ENCODE peak calls at places on chromosomes 12 and 14, in five cellular contexts. Y is GM12891, K is K562, L is HepG2, B is GM12878. Q is an unnamed sample.

GRCh38 chr12:102300824-102301461 is 103.3 kb upstream of the PMCH start:
- DNase-seq in Y (no peak), K (peak), L (peak), B (peak), Q (no peak)

GRCh38 chr12:51953925-51954324 is 2.4 kb downstream of the ACVR1B start:
- DNase-seq in Y (no peak), K (peak), L (no peak), B (no peak), Q (no peak)

GRCh38 chr14:91113829-91114078 is at the start of gene DGLUCY:
- DNase-seq in Y (peak), K (peak), L (no peak), B (no peak), Q (peak)

GRCh38 chr14:76212242-76212641 is 60.5 kb downstream of the GPATCH2L start:
- DNase-seq in Y (no peak), K (no peak), L (no peak), B (no peak), Q (no peak)

GRCh38 chr12:92145481-92145730 is 240 bp downstream of the BTG1 start:
- DNase-seq in Y (no peak), K (no peak), L (no peak), B (no peak), Q (no peak)

GRCh38 chr12:14768823-14769405 is 34.4 kb downstream of the WBP11 start:
- DNase-seq in Y (no peak), K (no peak), L (no peak), B (peak), Q (peak)

GRCh38 chr14:22099942-22100763 is 426.5 kb upstream of the OR4E1 start:
- DNase-seq in Y (no peak), K (peak), L (peak), B (no peak), Q (no peak)

GRCh38 chr14:60956632-60957031 is 24.2 kb downstream of the TRMT5 start:
- DNase-seq in Y (no peak), K (no peak), L (no peak), B (no peak), Q (no peak)

GRCh38 chr14:32104803-32105202 is 27.7 kb downstream of the ARHGAP5 start:
- DNase-seq in Y (no peak), K (no peak), L (no peak), B (no peak), Q (no peak)

GRCh38 chr12:4268549-4269181 is 4.9 kb upstream of the CCND2 start:
- DNase-seq in Y (no peak), K (peak), L (no peak), B (no peak), Q (no peak)
- TF ChIP-seq TAF1 in Y (no peak), K (no peak), L (no peak), B (no peak), Q (no peak)

GRCh38 chr12:32949815-32950214 is 53.2 kb upstream of the PKP2 start:
- DNase-seq in Y (no peak), K (no peak), L (no peak), B (no peak), Q (no peak)
- TF ChIP-seq POLR2A in Y (no peak), K (no peak), L (no peak), B (no peak), Q (no peak)

GRCh38 chr14:104932676-104933631 is 8.3 kb downstream of the PLD4 start:
- DNase-seq in Y (peak), K (peak), L (peak), B (no peak), Q (peak)
- TF ChIP-seq POLR2AphosphoS5 in Y (no peak), K (no peak), L (no peak), B (no peak), Q (no peak)

DNA sequence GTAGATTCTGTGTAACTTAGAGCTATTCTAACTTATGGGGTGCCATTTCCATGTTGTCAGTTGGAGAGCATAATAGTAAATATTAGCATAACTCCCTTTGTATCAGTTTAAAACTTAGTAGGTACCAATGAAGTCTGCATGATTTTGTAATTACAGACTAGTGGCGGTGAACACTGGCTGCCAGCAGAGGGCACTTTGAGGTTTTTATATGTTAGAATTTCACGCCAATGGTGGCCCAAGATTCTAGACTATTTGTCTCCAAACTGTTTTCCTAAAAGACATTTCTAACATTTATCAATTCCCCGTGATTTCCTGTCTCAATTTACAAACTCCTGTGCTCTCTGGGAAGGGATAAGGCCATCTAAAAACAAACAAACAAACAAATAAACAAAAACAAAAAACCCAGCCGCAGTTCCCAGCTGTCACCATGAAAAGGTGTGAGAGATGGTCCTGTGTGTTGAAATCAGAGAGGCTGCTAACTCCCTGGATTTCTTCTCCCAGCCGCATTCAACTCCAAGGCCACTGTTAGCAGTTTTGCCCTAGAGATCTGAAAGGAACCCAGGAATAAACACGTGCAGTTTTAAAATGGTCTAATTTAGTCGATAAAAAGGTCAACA is 57.6 kb downstream of the BRMS1L start:
- DNase-seq in Y (no peak), K (peak), L (peak), B (no peak), Q (peak)
- TF ChIP-seq TAF1 in Y (no peak), K (no peak), L (no peak), B (no peak), Q (no peak)

GRCh38 chr14:73949752-73950734 is at the start of the genes COQ6 and FAM161B:
- DNase-seq in Y (peak), K (peak), L (peak), B (peak), Q (peak)
- TF ChIP-seq POLR2A in Y (peak), K (peak), L (peak), B (peak), Q (peak)

GRCh38 chr12:105319691-105320209 is 10.7 kb upstream of the C12orf75 start:
- DNase-seq in Y (no peak), K (no peak), L (no peak), B (no peak), Q (no peak)

GRCh38 chr12:105317453-105317852 is 13.0 kb upstream of the C12orf75 start:
- DNase-seq in Y (no peak), K (no peak), L (no peak), B (no peak), Q (no peak)

GRCh38 chr12:105318651-105319483 is 11.6 kb upstream of the C12orf75 start:
- DNase-seq in Y (no peak), K (no peak), L (no peak), B (no peak), Q (no peak)

GRCh38 chr12:105316931-105317330 is 13.6 kb upstream of the C12orf75 start:
- DNase-seq in Y (no peak), K (no peak), L (no peak), B (no peak), Q (no peak)

GRCh38 chr12:105317942-105318614 is 12.4 kb upstream of the C12orf75 start:
- DNase-seq in Y (no peak), K (no peak), L (peak), B (no peak), Q (no peak)
- TF ChIP-seq POLR2AphosphoS5 in Y (no peak), K (no peak), L (no peak), B (no peak), Q (no peak)

GRCh38 chr12:13165578-13166120 is 30.9 kb upstream of the EMP1 start:
- DNase-seq in Y (no peak), K (no peak), L (no peak), B (no peak), Q (no peak)
- TF ChIP-seq TAF1 in Y (no peak), K (no peak), L (no peak), B (no peak), Q (no peak)

DNA sequence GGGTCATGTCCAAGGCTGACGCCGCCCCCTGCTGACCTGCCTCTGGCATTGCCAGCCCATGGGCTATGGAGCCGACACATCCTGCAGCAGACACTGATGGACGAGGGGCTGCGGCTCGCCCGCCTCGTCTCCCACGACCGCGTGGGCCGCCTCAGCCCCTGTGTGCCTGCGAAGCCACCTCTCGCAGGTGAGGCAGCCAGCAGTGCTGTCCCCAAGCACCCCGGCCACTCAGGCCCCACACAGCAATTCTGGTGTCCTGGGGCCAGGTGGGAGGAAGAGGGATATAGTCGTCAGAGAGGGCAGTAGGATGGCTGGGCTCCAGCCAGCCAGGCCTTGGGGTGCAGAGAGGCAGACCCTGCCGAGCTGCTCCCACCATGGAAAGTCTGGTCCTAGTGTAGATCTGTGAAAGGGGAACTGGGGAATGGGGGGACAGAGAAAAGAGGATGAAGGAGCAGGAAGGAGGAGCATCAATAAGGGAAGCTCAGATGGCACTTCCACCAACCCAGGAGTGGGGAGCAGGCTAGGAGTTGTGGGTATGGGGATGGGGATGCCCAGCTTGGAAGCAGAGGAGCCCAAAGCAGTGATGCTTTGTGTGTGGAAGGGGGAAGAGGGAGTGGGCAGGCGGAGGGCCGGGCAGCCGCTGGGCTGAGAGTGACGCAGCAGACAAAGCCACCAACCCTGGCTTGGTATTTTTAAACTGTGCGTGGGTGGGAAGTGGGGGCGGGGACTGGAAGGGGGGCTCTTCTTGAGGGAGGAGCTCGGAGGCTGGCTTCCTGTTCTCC is 4.7 kb downstream of the NAB2 start:
- DNase-seq in Y (peak), K (peak), L (no peak), B (no peak), Q (peak)
- TF ChIP-seq POLR2A in Y (peak), K (peak), L (no peak), B (peak), Q (peak)

GRCh38 chr12:132617822-132618682 is 524 bp upstream of the P2RX2 start:
- DNase-seq in Y (no peak), K (no peak), L (no peak), B (no peak), Q (no peak)
- TF ChIP-seq POLR2AphosphoS5 in Y (no peak), K (no peak), L (no peak), B (no peak), Q (no peak)

Q was measured in GM12892.